ENCODE peak calls at places on chromosome 11, in five cellular contexts. R is CD8-positive, alpha-beta T cell; L is HCT116; V is tibial artery; N is mammary epithelial cell. B is an unnamed sample. For H3K9me3, H3K36me3 and H3K27me3, the result is how much of the 10 kb centered on the place peaks cover.

GRCh38 chr11:79294845-79295520 is 145.8 kb downstream of the TENM4 start:
- DNase-seq in N (no peak), V (no peak), R (no peak), L (no peak), B (no peak)

GRCh38 chr11:124150684-124151083 is 32.5 kb upstream of the OR10D3 start:
- DNase-seq in N (no peak), R (no peak), L (no peak), V (no peak), B (no peak)

GRCh38 chr11:46520971-46521745 is 72.7 kb downstream of the AMBRA1 start:
- DNase-seq in L (no peak), N (peak), V (no peak), R (no peak), B (no peak)

GRCh38 chr11:133064152-133064877 is 468.0 kb downstream of the OPCML start:
- DNase-seq in V (peak), N (peak), L (no peak), R (no peak), B (no peak)

GRCh38 chr11:34315006-34315793 is 42.6 kb downstream of the ABTB2 start:
- DNase-seq in V (no peak), R (no peak), L (no peak), N (no peak), B (no peak)

GRCh38 chr11:102279641-102280170 is 37.6 kb upstream of the BIRC3 start:
- DNase-seq in L (no peak), R (no peak), V (peak), N (peak), B (peak)

GRCh38 chr11:32103941-32104340 is 13.1 kb downstream of the RCN1 start:
- DNase-seq in V (no peak), L (no peak), R (no peak), N (no peak), B (no peak)

GRCh38 chr11:71341596-71341995 is 89.2 kb upstream of the SHANK2 start:
- DNase-seq in R (no peak), V (no peak), L (no peak), N (no peak), B (no peak)

GRCh38 chr11:31817054-31817620 is 6.0 kb upstream of the PAX6 start:
- DNase-seq in L (no peak), V (no peak), N (peak), R (no peak), B (no peak)

GRCh38 chr11:121534131-121535093 is 81.6 kb upstream of the SORL1-AS1 start:
- DNase-seq in L (no peak), N (peak), V (no peak), R (no peak), B (no peak)

GRCh38 chr11:12085371-12086251 is 24.8 kb upstream of the MICAL2 start:
- DNase-seq in R (no peak), L (no peak), V (no peak), N (no peak), B (no peak)

GRCh38 chr11:119593346-119593745 is 135.7 kb downstream of the NECTIN1 start:
- DNase-seq in V (no peak), N (peak), L (no peak), R (no peak), B (no peak)

GRCh38 chr11:87063982-87064381 is 26.2 kb downstream of the TMEM135 start:
- DNase-seq in N (peak), R (no peak), L (no peak), V (no peak), B (no peak)

GRCh38 chr11:130561441-130561881 is 113.0 kb downstream of the ADAMTS15 start:
- DNase-seq in L (no peak), V (no peak), N (no peak), R (no peak), B (no peak)

GRCh38 chr11:61061081-61061826 is 41.0 kb upstream of the CD5 start:
- DNase-seq in N (peak), L (peak), R (peak), V (no peak), B (no peak)

GRCh38 chr11:76792505-76793264 is 9.5 kb downstream of the TSKU start:
- DNase-seq in R (no peak), N (no peak), L (no peak), V (no peak), B (no peak)

GRCh38 chr11:118998822-118999221 is 884 bp downstream of the CENATAC start:
- DNase-seq in R (no peak), L (peak), N (peak), V (no peak), B (no peak)

GRCh38 chr11:86395061-86395551 is 20.4 kb downstream of the CCDC81 start:
- DNase-seq in L (no peak), N (no peak), R (no peak), V (peak), B (no peak)

GRCh38 chr11:34327804-34328631 is 29.8 kb downstream of the ABTB2 start:
- DNase-seq in N (no peak), V (peak), L (no peak), R (no peak), B (no peak)

GRCh38 chr11:12556788-12557384 is 117.3 kb upstream of the TEAD1 start:
- DNase-seq in R (no peak), V (peak), N (no peak), L (peak), B (no peak)

DNA sequence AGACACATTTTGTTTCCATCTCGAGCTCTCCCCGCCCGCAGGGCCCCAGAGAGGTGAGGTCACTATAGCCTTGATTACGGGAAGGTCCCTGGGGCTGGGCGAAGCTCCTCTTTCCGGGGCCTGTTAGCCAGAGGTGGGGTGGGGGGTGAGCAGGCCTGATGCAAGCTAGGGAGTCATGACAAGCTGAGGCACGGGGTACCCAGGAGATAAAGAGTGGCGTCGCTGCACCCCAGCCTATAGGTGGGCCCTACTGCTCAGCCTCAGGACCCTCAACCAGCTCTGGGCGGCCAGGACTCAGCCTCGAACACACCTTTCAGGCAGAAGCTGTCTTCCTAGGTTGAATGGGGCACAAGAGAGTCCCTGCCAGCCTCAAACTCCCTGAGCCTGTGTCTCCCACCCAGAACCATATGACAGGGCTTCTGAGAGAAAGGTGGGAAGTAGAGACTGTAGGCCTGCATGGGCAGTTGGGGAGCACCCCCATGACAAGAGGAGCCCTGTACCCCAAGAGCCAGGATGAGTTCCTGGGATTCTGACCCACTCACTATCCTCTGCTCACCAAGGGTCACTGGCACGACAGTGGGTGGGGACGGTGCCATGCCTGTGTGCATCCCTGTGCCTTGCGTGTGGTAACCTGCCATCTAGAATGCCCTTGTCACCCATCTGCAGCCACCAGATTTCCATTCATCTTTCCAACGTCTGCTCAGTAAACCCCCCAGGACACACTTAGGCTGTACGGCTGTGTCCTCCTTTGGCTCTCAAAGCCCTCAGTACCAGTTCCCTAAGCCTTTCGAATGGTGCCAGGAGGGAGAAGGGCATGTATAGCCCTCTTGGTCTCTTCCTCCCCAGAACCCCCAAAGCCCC is 34.7 kb downstream of the KCNQ1OT1 start:
- DNase-seq in V (no peak), N (no peak), R (no peak), L (no peak), B (no peak)
- H3K9me3 ChIP-seq in V (under half), N (under half), R (under half), L (under half), B (under half)

GRCh38 chr11:17008099-17008498 is 6.1 kb downstream of the PLEKHA7 start:
- DNase-seq in N (no peak), R (no peak), V (no peak), L (no peak), B (no peak)
- H3K36me3 ChIP-seq in N (under half), R (under half), V (under half), L (under half), B (under half)

GRCh38 chr11:112639469-112639868 is 321.8 kb upstream of the NCAM1 start:
- DNase-seq in R (no peak), L (no peak), V (no peak), N (no peak), B (no peak)

GRCh38 chr11:112650568-112650967 is 310.7 kb upstream of the NCAM1 start:
- DNase-seq in N (no peak), V (no peak), R (no peak), L (no peak), B (no peak)

GRCh38 chr11:112644410-112645131 is 316.6 kb upstream of the NCAM1 start:
- DNase-seq in V (no peak), L (no peak), R (no peak), N (no peak), B (no peak)
- H3K27me3 ChIP-seq in V (under half), L (under half), R (under half), N (under half), B (under half)

DNA sequence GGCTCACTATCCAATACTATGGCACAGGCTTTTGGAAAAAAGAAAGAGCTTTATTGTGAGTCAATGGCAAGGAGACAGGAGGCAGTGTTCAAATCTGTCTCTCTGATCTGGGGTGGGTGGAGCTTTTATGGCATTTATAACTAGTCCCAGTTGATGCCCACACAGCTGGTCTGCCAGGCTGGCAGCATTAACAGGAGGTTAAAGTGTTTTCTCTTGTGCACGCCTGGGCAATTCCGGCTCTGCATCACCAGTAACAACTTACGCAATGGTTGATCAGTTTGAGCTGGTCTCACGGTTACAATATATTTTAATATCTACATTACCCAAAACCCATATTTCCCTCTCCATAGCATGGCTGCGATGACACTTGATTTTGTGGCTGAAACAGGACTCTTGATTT is 15.1 kb upstream of the SMIM38 start:
- DNase-seq in V (no peak), N (peak), R (no peak), L (no peak), B (no peak)
- H3K9me3 ChIP-seq in V (under half), N (under half), R (under half), L (under half), B (under half)

GRCh38 chr11:19225599-19225998 is 15.1 kb downstream of the E2F8 start:
- DNase-seq in N (no peak), R (no peak), L (no peak), V (no peak), B (no peak)

GRCh38 chr11:19226378-19227195 is 14.2 kb downstream of the E2F8 start:
- DNase-seq in V (no peak), N (no peak), L (no peak), R (no peak), B (no peak)

GRCh38 chr11:19229671-19230070 is 11.1 kb downstream of the E2F8 start:
- DNase-seq in L (no peak), R (no peak), N (no peak), V (no peak), B (no peak)

GRCh38 chr11:19225123-19225522 is 15.6 kb downstream of the E2F8 start:
- DNase-seq in V (no peak), N (no peak), R (no peak), L (no peak), B (no peak)

GRCh38 chr11:19228956-19229355 is 11.8 kb downstream of the E2F8 start:
- DNase-seq in R (no peak), V (no peak), N (no peak), L (no peak), B (no peak)
- H3K36me3 ChIP-seq in R (under half), V (under half), N (under half), L (half or more), B (under half)

GRCh38 chr11:10042699-10043098 is 251.3 kb downstream of the SBF2 start:
- DNase-seq in N (no peak), V (no peak), R (no peak), L (no peak), B (no peak)
- H3K27me3 ChIP-seq in N (under half), V (under half), R (under half), L (under half), B (under half)

DNA sequence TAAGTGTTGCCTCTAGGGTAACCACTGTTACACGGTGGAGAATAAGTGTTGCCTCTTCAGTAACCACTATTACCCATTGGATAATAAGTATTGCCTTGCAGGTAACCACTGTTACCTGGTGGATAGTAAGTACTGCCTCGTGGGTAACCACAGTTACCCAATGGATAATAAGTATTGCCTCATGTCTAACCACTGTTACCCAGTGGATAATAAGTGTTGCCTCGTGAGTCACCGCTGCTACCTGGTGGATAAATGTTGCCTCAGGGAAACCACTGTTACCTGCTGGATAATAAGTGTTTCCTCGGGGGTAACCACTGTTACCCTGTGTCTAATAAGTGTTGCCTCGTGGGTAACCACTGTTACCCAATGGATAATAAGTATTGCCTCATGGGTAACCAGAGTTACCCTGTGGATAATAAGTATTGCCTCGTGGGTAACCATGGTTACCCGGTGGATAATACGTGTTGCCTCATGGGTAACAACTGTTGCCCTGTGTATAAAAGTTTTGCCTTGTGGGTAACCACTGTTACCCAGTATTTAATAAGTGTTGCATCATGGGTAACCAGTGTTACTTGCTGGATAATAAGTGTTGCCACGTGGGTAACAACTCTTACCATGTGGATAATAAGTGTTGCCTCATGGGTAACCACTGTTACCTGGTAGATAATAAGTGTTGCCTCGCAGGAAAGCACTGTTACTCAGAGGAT is 12.3 kb upstream of the NXPE4 start:
- DNase-seq in N (peak), R (no peak), V (no peak), L (no peak), B (no peak)
- H3K9me3 ChIP-seq in N (under half), R (under half), V (under half), L (under half), B (under half)

DNA sequence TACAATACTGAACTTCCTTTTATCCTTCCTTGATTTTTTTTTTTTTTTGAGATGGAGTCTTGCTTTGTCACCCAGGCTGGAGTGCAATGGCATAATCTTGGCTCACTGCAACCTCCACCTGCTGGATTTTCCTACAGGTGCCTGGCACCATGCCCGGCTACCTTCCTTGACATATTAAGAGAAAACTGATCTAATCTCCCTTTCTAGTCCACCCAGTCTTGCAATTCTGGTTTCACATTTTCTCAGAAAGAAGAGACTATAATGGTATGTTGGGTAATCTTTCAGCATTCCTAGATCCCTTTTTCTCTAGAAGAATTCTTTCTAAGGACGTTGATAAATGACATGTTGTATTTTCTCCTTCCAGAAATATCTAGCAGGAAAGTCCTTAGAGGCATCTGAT is 10.3 kb upstream of the HSPA8 start:
- DNase-seq in L (no peak), N (no peak), R (no peak), V (no peak), B (no peak)
- H3K36me3 ChIP-seq in L (under half), N (under half), R (under half), V (under half), B (under half)

GRCh38 chr11:69012092-69013008 is 696 bp downstream of the MRGPRF start:
- DNase-seq in L (no peak), R (no peak), V (peak), N (no peak), B (no peak)
- H3K27me3 ChIP-seq in L (under half), R (under half), V (under half), N (under half), B (under half)

GRCh38 chr11:7197469-7197868 is 54.2 kb upstream of the SYT9 start:
- DNase-seq in L (no peak), R (no peak), N (no peak), V (no peak), B (no peak)
- H3K9me3 ChIP-seq in L (under half), R (under half), N (under half), V (under half), B (under half)